ENCODE peak calls at places on chromosomes 11 and 22, in six cellular contexts. U is right lobe of liver, B is endothelial cell of umbilical vein, D is ovary, F is Peyer's patch, H is adrenal gland. P is an unnamed sample.

GRCh38 chr22:35538801-35539321 is 1.8 kb upstream of the RASD2 start:
- DNase-seq in B (no peak), H (peak; percentile 57), U (peak; percentile 78), F (no peak), D (no peak), P (no peak)

GRCh38 chr11:131969261-131969660 is 598.8 kb downstream of the NTM start:
- DNase-seq in D (no peak), U (no peak), F (no peak), B (no peak), H (no peak), P (no peak)

GRCh38 chr11:2817431-2817830 is 68.1 kb downstream of the CDKN1C start:
- DNase-seq in D (no peak), U (peak; percentile 31), H (no peak), B (no peak), F (no peak), P (no peak)

GRCh38 chr11:95135155-95135554 is 45.5 kb downstream of the ENDOD1 start:
- DNase-seq in U (no peak), B (no peak), D (peak; percentile 33), H (peak; percentile 32), F (no peak), P (no peak)

GRCh38 chr11:131824766-131825165 is 454.4 kb downstream of the NTM start:
- DNase-seq in U (no peak), F (no peak), D (no peak), H (peak; percentile 23), B (no peak), P (no peak)

GRCh38 chr11:102244681-102245409 is 72.4 kb upstream of the BIRC3 start:
- DNase-seq in F (no peak), U (no peak), H (no peak), D (no peak), B (no peak), P (no peak)

GRCh38 chr22:32175751-32176644 is 16.9 kb upstream of the C22orf42 start:
- DNase-seq in D (no peak), F (no peak), H (no peak), B (no peak), U (no peak), P (no peak)

GRCh38 chr11:108733479-108734116 is 68.7 kb downstream of the DDX10 start:
- DNase-seq in B (peak; percentile 63), H (peak; percentile 6), U (no peak), D (no peak), F (no peak), P (no peak)

GRCh38 chr11:10770626-10771254 is 19.7 kb downstream of the CTR9 start:
- DNase-seq in B (peak; percentile 71), U (no peak), F (no peak), H (peak; percentile 75), D (no peak), P (no peak)

GRCh38 chr11:41917900-41918299 is 458.4 kb upstream of the LRRC4C start:
- DNase-seq in H (no peak), D (no peak), B (no peak), U (no peak), F (no peak), P (no peak)

GRCh38 chr11:41920374-41920773 is 460.9 kb upstream of the LRRC4C start:
- DNase-seq in D (no peak), B (no peak), H (no peak), U (no peak), F (no peak), P (no peak)

GRCh38 chr11:41926339-41926738 is 466.9 kb upstream of the LRRC4C start:
- DNase-seq in U (no peak), D (no peak), F (no peak), B (no peak), H (no peak), P (no peak)

GRCh38 chr11:41921991-41922390 is 462.5 kb upstream of the LRRC4C start:
- DNase-seq in U (no peak), D (no peak), H (no peak), F (no peak), B (no peak), P (no peak)
- TF ChIP-seq CTCF in U (no peak), D (no peak), H (no peak), F (no peak), B (no peak), P (no peak)

DNA sequence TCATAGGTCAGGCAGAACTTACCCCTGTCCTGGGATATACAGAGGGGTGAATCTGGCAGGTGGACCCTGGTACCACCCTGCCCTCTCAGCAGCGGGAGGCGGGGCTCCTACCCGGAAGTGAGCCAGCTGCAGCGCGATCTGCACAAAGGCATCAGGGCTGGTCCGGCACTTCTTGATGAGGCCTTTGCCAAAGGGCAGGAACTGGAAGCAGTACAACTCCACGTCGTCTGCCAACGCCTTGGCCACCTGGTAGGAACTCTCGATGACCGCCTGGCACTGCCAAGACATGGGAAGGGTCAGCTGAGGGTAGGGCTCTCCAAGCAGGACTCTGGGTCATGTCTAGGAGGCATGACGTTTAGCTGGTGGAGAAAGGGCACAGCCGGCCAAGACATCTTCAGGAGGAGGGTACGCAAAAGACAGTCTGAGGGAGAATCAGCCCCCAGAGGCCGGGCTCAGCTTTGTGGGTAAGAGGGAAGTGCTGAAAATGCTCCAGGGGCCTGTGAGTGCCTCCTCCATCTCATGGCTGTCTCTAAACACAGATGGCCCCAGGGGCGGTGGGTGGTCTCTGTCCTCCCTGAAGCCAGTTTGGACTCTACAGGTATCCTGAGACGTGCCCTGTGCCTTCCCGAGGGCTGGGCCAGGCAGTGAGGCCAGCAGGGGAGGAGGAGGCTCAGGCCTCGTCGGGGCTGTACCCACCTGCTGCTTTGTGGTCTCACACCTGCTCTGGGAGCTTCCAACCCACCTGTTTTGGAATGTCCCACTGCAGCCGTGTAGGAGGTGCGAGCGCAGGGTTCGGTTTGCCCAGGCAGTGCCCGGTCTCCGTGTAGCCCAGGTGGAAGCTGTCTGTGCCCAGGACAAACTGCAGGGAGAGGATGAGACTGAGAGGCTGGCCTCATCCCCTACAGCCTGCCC is 6.7 kb downstream of the CPT1B start:
- DNase-seq in H (no peak), F (no peak), U (no peak), B (no peak), D (no peak), P (no peak)
- TF ChIP-seq POLR2A in H (no peak), F (no peak), U (no peak), B (no peak), D (no peak), P (no peak)

GRCh38 chr11:59770869-59771268 is 15.7 kb downstream of the STX3 start:
- DNase-seq in H (no peak), B (no peak), D (no peak), U (no peak), F (no peak), P (no peak)

GRCh38 chr11:59770324-59770723 is 15.1 kb downstream of the STX3 start:
- DNase-seq in D (no peak), F (no peak), H (no peak), B (no peak), U (no peak), P (no peak)

GRCh38 chr11:59773082-59773438 is 17.9 kb downstream of the STX3 start:
- DNase-seq in B (no peak), F (no peak), U (no peak), H (no peak), D (no peak), P (no peak)

GRCh38 chr11:59769828-59770227 is 14.7 kb downstream of the STX3 start:
- DNase-seq in D (no peak), B (no peak), H (no peak), F (no peak), U (no peak), P (no peak)

GRCh38 chr11:59771605-59772004 is 16.4 kb downstream of the STX3 start:
- DNase-seq in F (no peak), H (no peak), D (no peak), B (no peak), U (no peak), P (no peak)
- H3K27ac ChIP-seq in F (no peak overlapping the region), H (no peak overlapping the region), D (no peak overlapping the region), B (no peak overlapping the region), U (no peak overlapping the region), P (no peak overlapping the region)

GRCh38 chr11:37525336-37525735 is 927.3 kb upstream of the RAG2 start:
- DNase-seq in F (no peak), D (no peak), B (no peak), U (no peak), H (no peak), P (no peak)
- TF ChIP-seq CTCF in F (peak; percentile 23), D (no peak), B (no peak), U (peak; percentile 10), H (peak; percentile 19), P (no peak)

GRCh38 chr11:61835663-61836024 is 7.5 kb downstream of the FADS2 start:
- DNase-seq in H (no peak), U (no peak), D (no peak), F (no peak), B (no peak), P (no peak)

GRCh38 chr11:61834278-61835004 is 6.3 kb downstream of the FADS2 start:
- DNase-seq in B (peak; percentile 88), U (no peak), D (peak; percentile 54), H (peak; percentile 95), F (no peak), P (no peak)

GRCh38 chr11:61837411-61838005 is 9.4 kb downstream of the FADS2 start:
- DNase-seq in D (no peak), B (no peak), F (no peak), H (no peak), U (no peak), P (no peak)

GRCh38 chr11:61833926-61834277 is 5.8 kb downstream of the FADS2 start:
- DNase-seq in B (no peak), F (no peak), U (no peak), D (no peak), H (peak; percentile 68), P (no peak)

DNA sequence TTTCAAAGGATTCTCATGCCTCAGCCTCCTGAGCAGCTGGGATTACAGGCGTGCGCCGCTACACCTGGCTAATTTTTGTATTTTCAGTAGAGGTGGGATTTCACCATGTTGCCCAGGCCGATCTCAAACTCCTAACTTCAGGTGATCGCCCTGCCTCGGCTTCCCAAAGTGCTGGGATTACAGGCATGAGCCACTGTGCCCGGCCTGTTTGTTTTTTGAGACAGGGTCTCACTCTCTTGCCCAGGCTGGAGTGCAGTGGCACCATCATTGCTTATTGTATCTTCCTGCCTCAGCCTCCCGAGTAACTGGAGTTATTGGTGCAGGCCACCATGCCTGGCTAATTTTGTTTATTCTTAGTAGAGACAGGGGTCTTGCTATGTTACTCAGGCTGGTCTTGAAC is 8.1 kb downstream of the FADS2 start:
- DNase-seq in U (no peak), B (no peak), F (no peak), D (no peak), H (no peak), P (no peak)
- TF ChIP-seq POLR2A in U (no peak), B (no peak), F (no peak), D (no peak), H (no peak), P (no peak)